ENCODE peak calls at places on chromosomes 12 and 14, in six cellular contexts. One of them, this sample, is unnamed.

GRCh38 chr14:49551569-49551968 is 34.6 kb downstream of the RPS29 start:
- DNase-seq in activated T-helper 1 cell treated with Interleukin-2 at 50 U/mL for 16 hours: no peak
- DNase-seq in H4: no peak
- DNase-seq in iris pigment epithelial cell: no peak
- DNase-seq in GM12878: no peak
- DNase-seq in left colon: no peak
- DNase-seq in this sample: no peak

GRCh38 chr12:4984971-4985370 is 58.7 kb upstream of the KCNA5 start:
- DNase-seq in activated T-helper 1 cell treated with Interleukin-2 at 50 U/mL for 16 hours: no peak
- DNase-seq in H4: no peak
- DNase-seq in iris pigment epithelial cell: no peak
- DNase-seq in GM12878: no peak
- DNase-seq in left colon: no peak
- DNase-seq in this sample: no peak

GRCh38 chr12:49827351-49828099 is 688 bp downstream of the NCKAP5L start:
- DNase-seq in activated T-helper 1 cell treated with Interleukin-2 at 50 U/mL for 16 hours: peak; percentile 25
- DNase-seq in H4: peak; percentile 38
- DNase-seq in iris pigment epithelial cell: peak; percentile 66
- DNase-seq in GM12878: no peak
- DNase-seq in left colon: peak; percentile 61
- DNase-seq in this sample: peak; percentile 18

GRCh38 chr14:67487937-67488893 is at the start of gene TMEM229B:
- DNase-seq in activated T-helper 1 cell treated with Interleukin-2 at 50 U/mL for 16 hours: peak; percentile 62
- DNase-seq in H4: peak; percentile 68
- DNase-seq in iris pigment epithelial cell: peak; percentile 12
- DNase-seq in GM12878: peak; percentile 94
- DNase-seq in left colon: peak; percentile 62
- DNase-seq in this sample: no peak

GRCh38 chr12:86663691-86664090 is 407.5 kb upstream of the MGAT4C start:
- DNase-seq in activated T-helper 1 cell treated with Interleukin-2 at 50 U/mL for 16 hours: no peak
- DNase-seq in H4: no peak
- DNase-seq in iris pigment epithelial cell: peak; percentile 9
- DNase-seq in GM12878: no peak
- DNase-seq in left colon: no peak
- DNase-seq in this sample: no peak

GRCh38 chr12:22477166-22477893 is 67.0 kb downstream of the C2CD5 start:
- DNase-seq in activated T-helper 1 cell treated with Interleukin-2 at 50 U/mL for 16 hours: no peak
- DNase-seq in H4: no peak
- DNase-seq in iris pigment epithelial cell: peak; percentile 94
- DNase-seq in GM12878: no peak
- DNase-seq in left colon: no peak
- DNase-seq in this sample: no peak

GRCh38 chr12:65051196-65051595 is 69.9 kb downstream of the WIF1 start:
- DNase-seq in activated T-helper 1 cell treated with Interleukin-2 at 50 U/mL for 16 hours: no peak
- DNase-seq in H4: no peak
- DNase-seq in iris pigment epithelial cell: no peak
- DNase-seq in GM12878: no peak
- DNase-seq in left colon: no peak
- DNase-seq in this sample: no peak

GRCh38 chr12:39937119-39937518 is 168.8 kb downstream of the SLC2A13 start:
- DNase-seq in activated T-helper 1 cell treated with Interleukin-2 at 50 U/mL for 16 hours: no peak
- DNase-seq in H4: no peak
- DNase-seq in iris pigment epithelial cell: no peak
- DNase-seq in GM12878: no peak
- DNase-seq in left colon: peak; percentile 26
- DNase-seq in this sample: no peak

GRCh38 chr12:109767991-109768900 is 54.6 kb downstream of the FAM222A start:
- DNase-seq in activated T-helper 1 cell treated with Interleukin-2 at 50 U/mL for 16 hours: no peak
- DNase-seq in H4: no peak
- DNase-seq in iris pigment epithelial cell: no peak
- DNase-seq in GM12878: no peak
- DNase-seq in left colon: no peak
- DNase-seq in this sample: no peak

GRCh38 chr12:67649165-67650126 is 901 bp downstream of the DYRK2 start:
- DNase-seq in activated T-helper 1 cell treated with Interleukin-2 at 50 U/mL for 16 hours: peak; percentile 37
- DNase-seq in H4: no peak
- DNase-seq in iris pigment epithelial cell: peak; percentile 18
- DNase-seq in GM12878: no peak
- DNase-seq in left colon: peak; percentile 66
- DNase-seq in this sample: no peak

GRCh38 chr12:120793357-120793756 is 67.7 kb downstream of the ACADS start:
- DNase-seq in activated T-helper 1 cell treated with Interleukin-2 at 50 U/mL for 16 hours: no peak
- DNase-seq in H4: no peak
- DNase-seq in iris pigment epithelial cell: no peak
- DNase-seq in GM12878: no peak
- DNase-seq in left colon: no peak
- DNase-seq in this sample: no peak